ENCODE peak calls at places on chromosomes 6 and 20, in six cellular contexts. P, K, M, G, T and B are unnamed samples.

GRCh38 chr6:136771306-136771705 is 21.0 kb downstream of the MAP3K5 start:
- DNase-seq in P (no peak), K (no peak), M (no peak), G (no peak), T (no peak), B (no peak)

GRCh38 chr20:62368303-62368628 is 1.2 kb upstream of the LAMA5 start:
- DNase-seq in P (no peak), K (no peak), M (no peak), G (no peak), T (no peak), B (no peak)

GRCh38 chr20:44187763-44188709 is 1.0 kb upstream of the JPH2 start:
- DNase-seq in P (no peak), K (no peak), M (no peak), G (peak; percentile 27), T (no peak), B (no peak)

GRCh38 chr20:5524886-5525285 is 208.1 kb upstream of the PROKR2 start:
- DNase-seq in P (no peak), K (no peak), M (no peak), G (no peak), T (no peak), B (no peak)

GRCh38 chr6:160137130-160137988 is 15.7 kb downstream of the SLC22A1 start:
- DNase-seq in P (no peak), K (no peak), M (no peak), G (no peak), T (no peak), B (no peak)

GRCh38 chr6:195861-196360 is 96.4 kb upstream of the DUSP22 start:
- DNase-seq in P (no peak), K (no peak), M (no peak), G (no peak), T (peak; percentile 57), B (no peak)

GRCh38 chr6:148746363-148747144 is at the start of gene UST:
- DNase-seq in P (peak; percentile 91), K (peak; percentile 82), M (peak; percentile 95), G (peak; percentile 88), T (peak; percentile 81), B (peak; percentile 76)

GRCh38 chr6:135114355-135115145 is 59.9 kb upstream of the HBS1L start:
- DNase-seq in P (no peak), K (no peak), M (no peak), G (no peak), T (no peak), B (no peak)

GRCh38 chr6:15290962-15291704 is 45.3 kb downstream of the JARID2 start:
- DNase-seq in P (no peak), K (no peak), M (no peak), G (no peak), T (no peak), B (no peak)

GRCh38 chr6:33278392-33278741 is 1.4 kb downstream of the B3GALT4 start:
- DNase-seq in P (no peak), K (no peak), M (no peak), G (no peak), T (no peak), B (no peak)

GRCh38 chr20:59416916-59417315 is 116.5 kb downstream of the EDN3 start:
- DNase-seq in P (no peak), K (no peak), M (no peak), G (no peak), T (no peak), B (no peak)

GRCh38 chr20:38680492-38681118 is 43.7 kb upstream of the SLC32A1 start:
- DNase-seq in P (no peak), K (no peak), M (peak; percentile 74), G (peak; percentile 35), T (no peak), B (peak; percentile 22)

GRCh38 chr6:105135056-105135455 is 44.8 kb downstream of the POPDC3 start:
- DNase-seq in P (no peak), K (no peak), M (no peak), G (peak; percentile 24), T (no peak), B (peak; percentile 22)

GRCh38 chr20:57384486-57384885 is 6.7 kb upstream of the RBM38 start:
- DNase-seq in P (no peak), K (no peak), M (no peak), G (no peak), T (no peak), B (no peak)

GRCh38 chr20:45564760-45565276 is 14.3 kb downstream of the WFDC8 start:
- DNase-seq in P (no peak), K (no peak), M (no peak), G (no peak), T (no peak), B (no peak)

GRCh38 chr20:53806683-53807401 is 213.2 kb upstream of the ZNF217 start:
- DNase-seq in P (no peak), K (no peak), M (no peak), G (no peak), T (no peak), B (no peak)

GRCh38 chr6:75481936-75482593 is 11.5 kb downstream of the FILIP1 start:
- DNase-seq in P (no peak), K (no peak), M (no peak), G (no peak), T (no peak), B (no peak)

GRCh38 chr6:88177961-88178464 is 11.9 kb upstream of the CNR1 start:
- DNase-seq in P (no peak), K (no peak), M (no peak), G (no peak), T (no peak), B (no peak)

GRCh38 chr6:28413681-28414080 is 14.1 kb upstream of the ZSCAN12 start:
- DNase-seq in P (no peak), K (no peak), M (no peak), G (no peak), T (no peak), B (no peak)

GRCh38 chr6:142763205-142763604 is 181.8 kb downstream of the HIVEP2 start:
- DNase-seq in P (no peak), K (no peak), M (no peak), G (peak; percentile 69), T (no peak), B (no peak)

GRCh38 chr6:3063733-3064700 is 4.3 kb upstream of the RIPK1 start:
- DNase-seq in P (peak; percentile 99), K (peak; percentile 96), M (peak; percentile 87), G (peak; percentile 89), T (peak; percentile 96), B (peak; percentile 64)
- TF ChIP-seq CTCF in P (no peak), K (no peak), M (no peak), G (no peak), T (peak; percentile 45), B (peak; percentile 14)

GRCh38 chr6:53065266-53066058 is at the start of gene FBXO9:
- DNase-seq in P (peak; percentile 80), K (peak; percentile 68), M (peak; percentile 72), G (no peak), T (peak; percentile 83), B (no peak)

GRCh38 chr6:53059648-53060589 is 5.3 kb upstream of the FBXO9 start:
- DNase-seq in P (no peak), K (no peak), M (no peak), G (no peak), T (no peak), B (no peak)

GRCh38 chr6:53064726-53065265 is 408 bp upstream of the FBXO9 start:
- DNase-seq in P (peak; percentile 98), K (peak; percentile 98), M (peak; percentile 97), G (peak; percentile 97), T (peak; percentile 97), B (peak; percentile 97)

GRCh38 chr6:53066059-53066406 is 829 bp downstream of the FBXO9 start:
- DNase-seq in P (peak; percentile 51), K (peak; percentile 54), M (no peak), G (peak; percentile 33), T (peak; percentile 58), B (no peak)

DNA sequence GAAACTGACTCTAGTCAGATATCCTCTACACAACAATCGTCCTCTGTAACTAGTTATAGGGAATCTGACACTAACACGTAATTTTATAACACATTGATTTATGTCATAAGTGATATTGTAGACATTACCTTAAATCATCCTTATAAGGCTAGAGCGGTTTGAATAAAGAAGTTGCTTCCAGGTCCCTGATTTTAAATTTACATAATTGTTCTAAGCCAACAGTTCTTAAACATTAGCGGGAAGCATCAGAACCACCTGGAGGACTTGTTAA is 2.9 kb upstream of the FBXO9 start:
- DNase-seq in P (no peak), K (no peak), M (no peak), G (no peak), T (no peak), B (no peak)
- H3K27ac ChIP-seq in P (peak overlapping the region; percentile 97), K (peak overlapping the region; percentile 91), M (no peak overlapping the region), G (no peak overlapping the region), T (peak overlapping the region; percentile 94), B (no peak overlapping the region)

GRCh38 chr20:33567949-33568348 is 78.1 kb downstream of the CBFA2T2 start:
- DNase-seq in P (no peak), K (no peak), M (no peak), G (no peak), T (no peak), B (no peak)

GRCh38 chr20:33569290-33570094 is 79.6 kb downstream of the CBFA2T2 start:
- DNase-seq in P (no peak), K (no peak), M (no peak), G (peak; percentile 80), T (no peak), B (peak; percentile 88)

GRCh38 chr20:33568378-33569289 is 78.7 kb downstream of the CBFA2T2 start:
- DNase-seq in P (no peak), K (no peak), M (peak; percentile 97), G (no peak), T (peak; percentile 30), B (no peak)

GRCh38 chr20:33563788-33564187 is 73.9 kb downstream of the CBFA2T2 start:
- DNase-seq in P (no peak), K (no peak), M (no peak), G (no peak), T (no peak), B (no peak)

GRCh38 chr20:33566781-33567603 is 77.1 kb downstream of the CBFA2T2 start:
- DNase-seq in P (no peak), K (no peak), M (no peak), G (no peak), T (no peak), B (no peak)
- H3K4me1 ChIP-seq in P (peaks cover 11% of the 10 kb centered on the region), K (peaks cover 13% of the 10 kb centered on the region), M (no peaks in the 10 kb centered on the region), G (peaks cover 26% of the 10 kb centered on the region), T (peaks cover 3% of the 10 kb centered on the region), B (peaks cover 45% of the 10 kb centered on the region)

DNA sequence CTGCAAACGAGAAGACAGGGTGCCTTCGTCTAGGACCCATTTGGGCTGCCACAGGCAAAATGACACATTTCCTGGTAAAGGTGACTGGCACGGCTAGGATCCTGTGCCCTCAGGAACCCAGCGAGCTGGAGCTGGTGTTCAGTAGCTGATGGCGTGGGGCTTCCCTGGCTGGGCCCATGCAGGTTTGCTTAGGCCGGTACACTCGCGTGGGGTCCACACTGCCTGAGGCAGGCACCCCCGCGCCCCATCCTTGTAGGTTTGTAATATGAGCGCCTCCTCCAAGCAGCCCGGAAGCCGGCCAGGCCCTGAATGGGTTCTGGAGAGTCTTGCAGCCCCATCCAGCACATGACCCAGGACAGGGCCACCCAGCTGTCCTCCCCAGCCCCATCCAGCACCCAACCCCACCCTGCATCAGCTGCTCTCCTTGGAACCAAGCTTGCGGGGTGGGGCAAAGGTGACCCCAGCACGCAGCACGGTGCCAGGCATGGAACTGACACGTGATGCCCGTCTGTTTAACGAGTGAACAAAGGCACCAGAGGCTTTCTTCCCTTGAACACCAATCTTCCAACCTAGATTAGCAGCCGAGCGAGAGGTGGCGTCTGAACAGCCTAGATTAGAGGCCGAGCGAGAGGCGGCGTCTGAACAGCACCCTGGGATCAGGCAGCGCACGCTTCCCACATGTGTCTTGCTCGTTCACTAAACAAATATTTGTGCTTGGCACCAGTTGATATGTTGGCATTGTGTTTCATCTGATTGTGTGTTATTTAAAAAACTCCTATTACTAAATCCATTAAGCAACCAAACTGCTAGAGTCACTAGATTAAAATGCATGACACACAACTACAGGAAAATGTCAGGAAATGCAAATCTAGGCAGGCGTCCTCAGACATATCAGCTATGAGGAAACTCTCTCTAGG is 112.1 kb downstream of the DLL1 start:
- DNase-seq in P (peak; percentile 28), K (peak; percentile 51), M (peak; percentile 21), G (peak; percentile 69), T (no peak), B (peak; percentile 94)
- TF ChIP-seq CTCF in P (no peak), K (no peak), M (no peak), G (no peak), T (no peak), B (peak; percentile 48)